ENCODE peak calls at places on chromosome 18, in four cellular contexts. G is GM12878, M is K562, F is H1. T is an unnamed sample.

GRCh38 chr18:73717570-73717969 is 430.1 kb downstream of the FBXO15 start:
- DNase-seq in G (no peak), M (no peak), F (no peak), T (no peak)

GRCh38 chr18:36300211-36300610 is 2.7 kb downstream of the FHOD3 start:
- DNase-seq in F (no peak), G (no peak), M (no peak), T (no peak)

GRCh38 chr18:63237911-63238710 is 81.5 kb downstream of the BCL2 start:
- DNase-seq in F (peak), G (no peak), M (no peak), T (peak)

GRCh38 chr18:79950440-79951341 is 762 bp downstream of the SLC66A2 start:
- DNase-seq in G (no peak), M (peak), F (no peak), T (no peak)

GRCh38 chr18:48640566-48641270 is 101.9 kb downstream of the CTIF start:
- DNase-seq in F (no peak), M (no peak), G (no peak), T (no peak)

GRCh38 chr18:323253-323622 is 55.4 kb upstream of the THOC1 start:
- DNase-seq in G (no peak), F (no peak), M (no peak), T (peak)

GRCh38 chr18:6776193-6776592 is 46.7 kb downstream of the ARHGAP28 start:
- DNase-seq in G (no peak), F (no peak), M (no peak), T (no peak)

GRCh38 chr18:27627927-27628326 is 442.8 kb upstream of the CHST9 start:
- DNase-seq in G (no peak), F (no peak), M (no peak), T (no peak)

GRCh38 chr18:56235061-56235772 is 403.2 kb downstream of the TXNL1 start:
- DNase-seq in G (no peak), F (no peak), M (no peak), T (no peak)

GRCh38 chr18:13608791-13609552 is 117.4 kb downstream of the FAM210A start:
- DNase-seq in F (no peak), G (no peak), M (no peak), T (no peak)

GRCh38 chr18:2826581-2826980 is 20.2 kb upstream of the EMILIN2 start:
- DNase-seq in G (no peak), M (peak), F (no peak), T (no peak)
- H3K27ac ChIP-seq in G (no peak), M (no peak), F (no peak), T (no peak)

GRCh38 chr18:25299899-25300298 is 52.1 kb downstream of the ZNF521 start:
- DNase-seq in M (no peak), F (no peak), G (no peak), T (no peak)

GRCh38 chr18:25299426-25299825 is 52.5 kb downstream of the ZNF521 start:
- DNase-seq in G (no peak), M (no peak), F (no peak), T (no peak)

GRCh38 chr18:25295624-25296138 is 56.3 kb downstream of the ZNF521 start:
- DNase-seq in M (no peak), G (no peak), F (no peak), T (no peak)

GRCh38 chr18:25300492-25300891 is 51.5 kb downstream of the ZNF521 start:
- DNase-seq in F (no peak), M (no peak), G (no peak), T (no peak)

GRCh38 chr18:25298853-25299274 is 53.1 kb downstream of the ZNF521 start:
- DNase-seq in G (no peak), M (peak), F (no peak), T (no peak)
- TF ChIP-seq POLR2A in G (no peak), M (no peak), F (no peak), T (no peak)

DNA sequence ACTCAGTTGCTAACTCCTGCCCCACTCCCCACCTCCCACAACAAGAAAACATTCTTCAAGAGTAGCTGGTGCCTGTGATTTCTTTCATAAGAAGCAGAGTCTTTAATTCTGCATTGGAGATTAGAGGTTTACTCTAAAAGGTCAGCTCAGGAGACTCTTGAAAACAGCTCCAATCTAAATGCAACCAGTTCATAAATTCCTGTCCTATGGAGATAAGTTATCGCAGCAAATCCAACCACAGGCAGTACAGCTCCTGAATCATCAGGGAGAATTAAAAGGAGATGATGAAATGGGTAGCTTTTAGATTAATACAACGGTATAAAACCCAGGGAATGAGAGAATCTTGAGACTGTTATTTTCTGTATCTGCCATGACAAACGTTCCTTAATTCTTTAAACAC is 130.7 kb downstream of the SOCS6 start:
- DNase-seq in M (no peak), F (no peak), G (no peak), T (no peak)
- TF ChIP-seq ZNF274 in M (no peak), F (no peak), G (no peak), T (no peak)

GRCh38 chr18:2823966-2824365 is 22.8 kb upstream of the EMILIN2 start:
- DNase-seq in F (no peak), M (no peak), G (no peak), T (no peak)

GRCh38 chr18:2823202-2823601 is 23.6 kb upstream of the EMILIN2 start:
- DNase-seq in F (no peak), M (no peak), G (no peak), T (no peak)

GRCh38 chr18:2824865-2825264 is 21.9 kb upstream of the EMILIN2 start:
- DNase-seq in G (no peak), M (no peak), F (no peak), T (no peak)

GRCh38 chr18:2825613-2826205 is 21.1 kb upstream of the EMILIN2 start:
- DNase-seq in G (no peak), F (no peak), M (no peak), T (no peak)

DNA sequence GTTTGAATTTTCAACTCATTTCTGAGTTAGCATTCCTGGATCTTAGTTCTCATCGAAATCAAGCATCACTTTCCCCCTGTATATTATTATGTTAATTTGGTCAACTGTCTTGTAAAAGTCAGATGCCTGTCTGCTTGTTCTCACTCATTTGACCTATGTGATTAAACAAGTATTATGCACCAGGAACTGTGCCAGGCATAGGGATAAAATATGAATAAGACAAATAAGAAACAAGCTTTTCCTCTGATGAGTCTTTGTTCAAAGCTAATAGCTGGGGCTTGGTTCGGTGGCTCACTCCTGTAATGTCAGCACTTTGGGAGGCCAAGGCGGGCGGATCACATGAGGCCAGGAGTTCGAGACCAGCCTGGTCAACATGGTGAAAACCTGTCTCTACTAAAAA is 19.7 kb upstream of the EMILIN2 start:
- DNase-seq in G (no peak), M (no peak), F (no peak), T (no peak)
- H3K27ac ChIP-seq in G (no peak), M (no peak), F (no peak), T (no peak)

DNA sequence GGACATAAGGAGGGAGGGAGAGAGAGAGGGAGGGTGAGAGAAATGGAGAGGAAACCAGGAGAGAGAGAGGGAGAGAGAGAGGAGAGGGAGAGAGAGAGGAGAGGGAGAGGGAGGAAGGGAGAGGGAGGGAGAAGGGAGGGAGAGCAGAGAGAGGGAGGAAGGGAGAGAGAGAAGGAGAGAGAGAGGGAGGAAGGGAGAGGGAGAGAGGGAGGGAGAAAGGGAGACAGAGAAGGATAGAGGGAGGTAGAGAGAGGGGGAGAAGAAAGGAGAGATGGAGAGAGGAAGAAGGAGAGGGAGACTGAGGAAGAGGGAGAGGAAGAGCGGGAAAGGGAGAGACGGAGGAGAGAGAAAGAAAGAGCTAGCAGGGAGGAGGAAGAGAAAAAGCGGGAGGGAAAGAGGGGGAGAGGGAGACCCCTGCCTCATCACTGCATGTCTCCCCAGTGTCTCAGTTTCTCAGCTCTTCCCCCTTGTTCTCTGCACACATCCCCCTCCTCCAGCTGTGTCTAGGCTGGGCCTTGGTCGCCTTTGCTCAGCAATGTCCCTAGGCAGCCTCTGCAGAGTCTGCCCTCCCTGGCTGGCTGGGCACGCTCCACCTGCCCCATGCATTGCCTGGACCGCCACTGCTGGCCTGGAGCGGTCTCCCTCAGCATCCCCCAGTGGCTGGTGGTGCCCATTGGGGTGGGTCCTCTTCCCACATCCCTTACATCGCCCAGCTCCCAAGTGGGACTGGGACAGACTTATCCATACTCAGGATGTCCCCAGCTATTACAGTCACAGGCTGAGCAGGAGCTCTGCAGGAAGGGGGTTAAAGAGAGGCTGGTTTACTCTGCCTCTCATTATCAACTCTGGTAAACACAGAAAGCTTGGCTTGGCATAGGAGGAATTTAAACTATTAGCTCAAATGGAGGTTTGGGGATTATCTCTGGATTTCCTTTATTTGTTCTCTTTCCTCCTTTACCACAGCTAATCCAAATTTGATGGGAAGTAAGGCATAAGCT is 85.7 kb upstream of the APCDD1 start:
- DNase-seq in G (no peak), F (no peak), M (no peak), T (no peak)
- TF ChIP-seq POLR2A in G (no peak), F (no peak), M (no peak), T (no peak)